ENCODE peak calls at places on chromosomes 4 and X, in seven cellular contexts. Y is suprapubic skin, A is heart left ventricle, Q is Peyer's patch, P is NB4, U is thyroid gland, X is testis. R is an unnamed sample.

GRCh38 chr4:91936301-91936700 is 367.5 kb upstream of the GRID2 start:
- DNase-seq in Y (no peak), P (no peak), A (no peak), U (peak), Q (no peak), X (peak), R (no peak)

GRCh38 chrX:134144231-134144630 is 92.8 kb upstream of the CCDC160 start:
- DNase-seq in X (no peak), Q (no peak), U (no peak), P (peak), A (no peak), Y (no peak), R (no peak)

GRCh38 chr4:101127176-101127790 is 220.0 kb downstream of the PPP3CA start:
- DNase-seq in A (no peak), P (no peak), Q (no peak), X (no peak), U (no peak), Y (no peak), R (no peak)

GRCh38 chrX:40105791-40106676 is 8.3 kb upstream of the BCOR start:
- DNase-seq in X (peak), Y (no peak), P (peak), U (peak), Q (peak), A (peak), R (peak)

GRCh38 chr4:106676173-106676921 is 307.8 kb upstream of the GIMD1 start:
- DNase-seq in Q (no peak), P (peak), U (no peak), A (no peak), Y (no peak), X (no peak), R (no peak)

GRCh38 chr4:8917321-8917811 is 45.7 kb upstream of the HMX1 start:
- DNase-seq in X (no peak), U (no peak), Y (peak), Q (peak), A (no peak), P (peak), R (peak)

GRCh38 chr4:84733343-84734033 is 150.6 kb downstream of the CDS1 start:
- DNase-seq in P (no peak), U (no peak), A (peak), X (no peak), Y (no peak), Q (no peak), R (no peak)

GRCh38 chrX:123263246-123263757 is 79.2 kb downstream of the GRIA3 start:
- DNase-seq in P (no peak), X (no peak), Y (no peak), U (no peak), A (no peak), Q (no peak), R (no peak)

GRCh38 chrX:125170459-125170858 is 149.2 kb upstream of the TEX13C start:
- DNase-seq in A (no peak), Q (no peak), P (peak), Y (no peak), X (no peak), U (no peak), R (no peak)

GRCh38 chr4:133390198-133390855 is 241.2 kb downstream of the PCDH10 start:
- DNase-seq in U (no peak), Y (no peak), X (no peak), Q (no peak), P (no peak), A (no peak), R (no peak)

GRCh38 chrX:150841466-150842197 is 56.8 kb downstream of the CD99L2 start:
- DNase-seq in X (no peak), U (no peak), A (no peak), P (peak), Y (no peak), Q (no peak), R (no peak)

GRCh38 chr4:55670695-55671094 is 34.6 kb upstream of the NMU start:
- DNase-seq in X (no peak), Y (no peak), A (no peak), U (no peak), Q (no peak), P (no peak), R (no peak)

GRCh38 chr4:55661398-55662056 is 25.4 kb upstream of the NMU start:
- DNase-seq in P (no peak), A (no peak), Q (no peak), X (no peak), U (peak), Y (no peak), R (no peak)

GRCh38 chr4:55668449-55668848 is 32.4 kb upstream of the NMU start:
- DNase-seq in A (no peak), P (no peak), Q (no peak), U (no peak), Y (no peak), X (no peak), R (no peak)

GRCh38 chr4:55663145-55663544 is 27.0 kb upstream of the NMU start:
- DNase-seq in X (no peak), A (no peak), P (no peak), Y (no peak), Q (no peak), U (no peak), R (no peak)

DNA sequence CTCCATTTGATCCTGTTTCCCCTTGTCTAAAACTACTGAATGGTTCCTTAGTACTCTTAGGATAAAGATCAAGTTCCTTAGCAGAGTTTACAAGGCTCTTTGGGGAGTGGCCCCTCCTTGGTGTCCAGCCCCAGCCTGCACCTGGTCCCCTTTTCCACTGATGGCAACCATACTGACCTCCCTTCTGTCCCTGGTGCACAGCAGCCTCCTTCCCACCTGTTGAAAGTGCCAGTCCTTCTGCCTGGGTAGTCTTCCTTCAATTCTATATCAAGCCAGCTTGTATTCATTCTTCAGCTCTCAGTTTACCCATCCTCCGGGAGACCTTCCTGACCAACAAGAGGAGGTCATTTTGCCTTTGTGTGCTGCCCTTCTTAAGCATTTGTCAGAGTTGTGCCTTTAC is 30.4 kb upstream of the NMU start:
- DNase-seq in U (no peak), P (no peak), A (no peak), Y (no peak), Q (no peak), X (no peak), R (no peak)
- H3K4me3 ChIP-seq in U (no peak), P (no peak), A (no peak), Y (no peak), Q (no peak), X (no peak), R (no peak)

DNA sequence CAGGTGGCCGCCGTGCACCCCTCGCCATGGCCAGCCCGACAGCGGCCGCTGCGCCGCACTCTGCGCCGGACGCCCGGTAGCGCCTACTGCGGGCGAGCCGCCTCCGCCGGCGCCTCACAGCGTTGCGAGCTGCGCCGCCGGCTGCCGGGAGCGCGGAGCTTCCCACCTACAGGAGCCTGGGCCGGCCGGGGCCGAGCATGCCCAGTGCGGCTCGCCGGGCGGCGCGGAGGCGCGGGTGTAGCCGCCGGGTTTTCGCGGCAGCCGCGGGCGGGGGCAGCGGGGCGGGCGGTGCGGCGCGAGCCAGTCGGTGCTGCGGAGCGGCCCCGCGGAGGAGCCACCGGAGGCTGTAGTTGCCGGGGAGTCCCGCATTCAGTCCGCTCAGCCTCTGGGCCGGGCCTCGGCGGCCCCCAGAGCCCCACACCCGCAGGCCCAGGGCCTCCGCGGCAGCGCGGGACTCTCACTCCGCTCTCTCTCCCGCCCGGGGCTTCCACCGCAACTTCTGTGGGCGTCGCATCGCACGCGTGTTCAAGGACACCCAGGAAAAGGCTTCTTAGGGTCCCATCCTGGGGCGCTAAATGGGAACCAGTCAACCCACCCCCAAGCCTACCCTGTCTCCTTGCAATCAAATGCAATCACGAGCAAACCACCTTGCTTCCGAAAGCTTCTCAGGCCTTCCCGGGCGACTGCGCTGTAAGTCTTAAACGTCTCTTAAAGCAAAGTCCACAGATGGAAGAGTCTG is at the start of gene MFAP3L:
- DNase-seq in A (peak), X (peak), P (peak), Y (peak), Q (peak), U (peak), R (peak)
- TF ChIP-seq POLR2A in A (peak), X (no peak), P (peak), Y (peak), Q (peak), U (no peak), R (no peak)

GRCh38 chrX:118117069-118117405 is 427 bp upstream of the KLHL13 start:
- DNase-seq in A (peak), Y (peak), P (peak), U (peak), Q (peak), X (peak), R (no peak)

GRCh38 chrX:118116308-118117068 is at the start of gene KLHL13:
- DNase-seq in P (peak), Q (peak), X (peak), A (peak), Y (peak), U (peak), R (no peak)

DNA sequence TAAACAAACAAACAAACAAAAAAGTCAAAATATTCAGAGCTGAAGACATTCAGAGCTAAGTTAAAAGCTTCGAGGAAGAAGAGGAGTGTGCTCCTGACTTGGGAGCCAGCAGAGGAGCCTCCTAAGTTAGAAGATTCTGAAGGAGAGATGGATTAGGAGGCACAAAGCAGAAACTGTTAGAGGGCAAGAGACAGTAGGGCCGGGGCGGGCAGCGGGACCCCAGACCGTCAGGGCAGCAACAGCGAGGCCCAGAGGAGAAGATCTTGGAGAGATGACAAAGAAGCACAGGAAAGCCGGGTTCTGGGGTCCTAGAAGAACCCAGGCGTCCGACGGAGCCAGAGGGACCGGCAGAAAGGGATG is 682 bp downstream of the KLHL13 start:
- DNase-seq in P (no peak), X (peak), Y (no peak), U (no peak), Q (no peak), A (no peak), R (no peak)
- H3K4me3 ChIP-seq in P (peak), X (peak), Y (peak), U (peak), Q (peak), A (peak), R (peak)

DNA sequence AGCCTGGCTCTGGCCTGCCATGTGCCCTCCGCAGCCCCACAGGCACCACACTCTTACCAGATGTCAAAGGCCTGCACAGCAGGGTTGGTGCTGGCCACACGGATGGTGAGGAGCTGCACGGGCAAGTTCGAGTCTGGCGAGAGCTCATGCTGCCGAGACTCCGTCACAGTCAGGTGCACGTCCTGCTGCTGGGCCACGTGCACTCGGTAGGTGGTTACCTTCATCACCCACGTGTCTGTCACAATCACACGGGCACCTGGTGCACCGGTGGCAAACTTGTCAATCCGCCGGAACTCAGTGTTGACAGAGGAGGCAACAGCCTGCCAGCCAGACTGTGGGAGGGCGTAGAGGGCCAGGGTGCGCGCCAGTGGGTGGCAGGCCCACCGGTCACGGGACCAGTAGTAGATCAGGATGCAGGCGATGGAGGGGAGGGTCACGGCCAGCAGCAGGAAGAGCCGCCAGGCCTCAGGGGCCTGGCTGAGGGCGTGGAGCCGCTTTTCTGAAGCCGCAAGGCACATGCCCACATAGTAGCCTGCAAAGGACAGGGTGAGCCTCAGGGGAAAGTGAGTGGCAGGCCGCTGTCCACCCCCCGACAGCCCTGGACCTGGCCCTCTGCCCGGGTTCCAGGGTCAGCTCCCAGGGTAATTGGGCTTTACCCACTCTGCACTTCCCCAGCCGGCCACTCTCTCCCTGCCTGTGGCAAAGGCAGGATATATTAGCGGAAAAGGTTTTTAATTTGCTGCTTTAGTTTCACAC is 2.9 kb downstream of the TMEM129 start:
- DNase-seq in A (no peak), U (no peak), Q (peak), X (no peak), Y (no peak), P (peak), R (no peak)
- TF ChIP-seq POLR2A in A (no peak), U (no peak), Q (no peak), X (no peak), Y (no peak), P (no peak), R (no peak)

GRCh38 chrX:2707334-2707760 is 16.3 kb downstream of the CD99 start:
- DNase-seq in A (no peak), Y (peak), P (peak), X (peak), U (peak), Q (peak), R (peak)
- H3K4me3 ChIP-seq in A (no peak), Y (peak), P (no peak), X (no peak), U (no peak), Q (no peak), R (no peak)

GRCh38 chr4:153639556-153640475 is 44.3 kb upstream of the TLR2 start:
- DNase-seq in Y (no peak), X (no peak), Q (no peak), A (no peak), P (no peak), U (no peak), R (no peak)

GRCh38 chr4:153638011-153638410 is 46.1 kb upstream of the TLR2 start:
- DNase-seq in U (no peak), Y (no peak), A (no peak), Q (no peak), X (no peak), P (no peak), R (no peak)

GRCh38 chr4:153634737-153635353 is 49.2 kb upstream of the TLR2 start:
- DNase-seq in X (no peak), Y (no peak), U (no peak), Q (no peak), A (no peak), P (peak), R (no peak)

GRCh38 chr4:153638999-153639398 is 45.1 kb upstream of the TLR2 start:
- DNase-seq in X (no peak), A (no peak), U (no peak), P (no peak), Q (no peak), Y (no peak), R (no peak)

DNA sequence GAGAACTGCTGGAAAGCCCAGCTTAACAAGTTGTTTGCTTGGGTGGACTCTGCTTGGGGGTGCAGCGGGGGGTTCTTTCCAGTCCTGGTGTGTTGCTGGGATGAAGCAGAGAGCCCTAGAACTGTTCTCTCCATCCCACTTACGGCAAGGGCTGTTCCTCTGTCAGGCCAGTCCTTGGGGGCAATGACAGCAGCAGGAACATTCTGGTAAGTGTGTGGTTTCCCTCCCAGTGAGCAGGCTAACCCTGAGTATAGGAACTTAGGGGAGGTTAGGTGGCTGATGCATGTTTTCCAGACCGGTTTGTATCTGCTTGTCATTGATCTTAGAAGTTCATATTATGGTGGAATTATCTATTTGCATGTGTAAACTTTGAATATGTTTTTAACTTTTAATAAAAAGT is 46.9 kb upstream of the TLR2 start:
- DNase-seq in Q (no peak), A (no peak), Y (no peak), U (no peak), X (no peak), P (no peak), R (no peak)
- TF ChIP-seq POLR2A in Q (no peak), A (no peak), Y (no peak), U (no peak), X (no peak), P (no peak), R (no peak)

GRCh38 chr4:174134361-174134760 is 149.1 kb downstream of the FBXO8 start:
- DNase-seq in U (no peak), A (no peak), Q (no peak), P (no peak), X (no peak), Y (no peak), R (no peak)

GRCh38 chr4:174137698-174138097 is 145.8 kb downstream of the FBXO8 start:
- DNase-seq in A (no peak), U (no peak), Q (no peak), P (no peak), Y (no peak), X (no peak), R (no peak)

GRCh38 chr4:174133525-174133924 is 149.9 kb downstream of the FBXO8 start:
- DNase-seq in A (no peak), P (no peak), X (no peak), Y (no peak), Q (no peak), U (no peak), R (no peak)

GRCh38 chr4:174136013-174136412 is 147.5 kb downstream of the FBXO8 start:
- DNase-seq in X (no peak), Q (no peak), U (no peak), P (no peak), A (no peak), Y (no peak), R (no peak)

DNA sequence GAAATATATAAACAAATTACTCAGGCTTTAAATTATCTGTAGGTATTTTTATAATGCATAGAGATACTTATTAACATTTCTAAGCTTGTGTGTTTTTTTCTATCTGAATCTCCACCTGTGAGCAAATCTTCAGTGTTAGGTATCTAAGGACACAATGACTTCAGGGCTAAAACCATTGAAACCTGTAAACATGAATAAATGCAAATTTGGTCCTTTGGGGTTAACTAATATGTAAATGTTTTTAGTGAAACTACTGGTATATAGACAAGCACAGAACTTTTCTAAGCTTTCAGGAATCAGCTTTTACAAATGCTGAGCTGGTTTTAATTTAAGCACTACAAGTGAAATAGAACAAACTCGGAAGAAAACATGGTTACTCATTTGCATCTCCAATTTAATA is 147.9 kb downstream of the FBXO8 start:
- DNase-seq in A (no peak), X (no peak), Y (no peak), U (no peak), Q (no peak), P (no peak), R (no peak)
- H3K4me3 ChIP-seq in A (peak), X (peak), Y (peak), U (no peak), Q (no peak), P (no peak), R (no peak)

DNA sequence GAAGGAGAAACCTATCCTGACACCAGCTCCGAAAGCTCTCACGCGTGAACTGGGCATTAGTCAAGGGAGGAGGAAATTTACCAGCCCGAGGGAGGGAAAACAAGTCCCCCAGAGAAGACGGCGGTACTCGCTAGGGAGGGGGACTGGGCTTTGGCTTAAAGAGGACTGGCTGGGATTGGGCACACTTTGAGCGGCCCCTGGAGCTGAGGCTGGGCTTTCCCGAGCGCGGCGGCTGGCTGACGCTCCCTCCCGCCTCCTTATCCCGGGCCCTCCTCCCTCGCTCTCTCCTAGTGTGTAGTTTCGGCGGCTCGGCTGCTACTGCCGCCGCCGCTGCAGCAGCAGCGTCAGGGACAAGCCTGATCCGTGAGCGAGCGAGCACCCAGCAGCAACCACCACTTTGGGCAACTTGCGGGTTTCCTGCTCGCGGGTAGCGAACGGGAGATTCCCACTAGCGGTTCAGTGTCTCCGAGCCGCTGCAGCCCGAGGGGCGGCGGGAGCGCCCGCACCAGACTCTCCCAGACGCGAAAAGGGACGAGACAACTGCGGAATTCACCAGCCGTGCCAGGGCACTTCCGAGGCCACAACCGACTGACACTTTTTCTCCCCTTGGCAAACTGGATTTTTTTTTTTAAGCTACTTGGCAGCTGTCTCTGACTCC is 677 bp upstream of the PCDH7 start:
- DNase-seq in U (peak), Y (no peak), Q (peak), A (peak), P (peak), X (no peak), R (peak)
- TF ChIP-seq POLR2A in U (no peak), Y (no peak), Q (no peak), A (no peak), P (no peak), X (no peak), R (no peak)

DNA sequence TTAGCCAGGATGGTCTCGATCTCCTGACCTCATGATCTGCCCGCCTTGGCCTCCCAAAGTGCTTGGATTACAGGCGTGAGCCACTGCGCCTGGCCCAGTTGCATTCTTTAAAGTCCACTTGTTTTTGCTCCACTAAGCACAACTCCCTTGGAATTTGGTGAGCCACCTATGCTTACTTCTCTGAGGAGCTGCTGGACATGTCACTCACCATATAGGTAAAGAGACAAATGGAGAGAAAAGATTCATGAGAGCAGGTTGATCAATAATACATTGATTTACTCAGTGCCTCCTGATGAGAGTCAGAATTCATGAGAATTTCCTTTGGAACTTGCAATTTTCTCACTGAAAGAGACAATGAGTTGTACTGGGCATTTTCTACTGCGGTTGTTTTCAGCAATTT is 48.2 kb downstream of the USP26 start:
- DNase-seq in Q (no peak), X (no peak), U (no peak), Y (no peak), P (no peak), A (no peak), R (no peak)
- H3K4me3 ChIP-seq in Q (no peak), X (no peak), U (no peak), Y (no peak), P (no peak), A (no peak), R (no peak)

R was measured in lower leg skin.